ENCODE peak calls at places on chromosome 14, in four cellular contexts. R, T, A and I are unnamed samples. For H3K4me1, the result is how much of the 10 kb centered on the place peaks cover.

GRCh38 chr14:31582286-31582691 is 21.1 kb downstream of the NUBPL start:
- DNase-seq in R (no peak), T (peak), A (no peak), I (no peak)

GRCh38 chr14:99560946-99561683 is 42.9 kb downstream of the CCDC85C start:
- DNase-seq in R (peak), T (no peak), A (no peak), I (no peak)

GRCh38 chr14:66359500-66359899 is 126.7 kb upstream of the CCDC196 start:
- DNase-seq in R (peak), T (peak), A (no peak), I (peak)

GRCh38 chr14:68974759-68975347 is 4.2 kb downstream of the ACTN1 start:
- DNase-seq in R (no peak), T (no peak), A (no peak), I (no peak)

GRCh38 chr14:41302776-41303175 is 303.9 kb upstream of the LRFN5 start:
- DNase-seq in R (no peak), T (no peak), A (no peak), I (no peak)

GRCh38 chr14:96166475-96167223 is 38.0 kb upstream of the BDKRB2 start:
- DNase-seq in R (no peak), T (no peak), A (peak), I (no peak)

GRCh38 chr14:76763362-76764041 is 2.2 kb downstream of the VASH1 start:
- DNase-seq in R (no peak), T (peak), A (peak), I (no peak)

GRCh38 chr14:45246633-45247173 is 6.3 kb downstream of the MIS18BP1 start:
- DNase-seq in R (no peak), T (peak), A (no peak), I (no peak)

GRCh38 chr14:92551066-92551841 is 37.7 kb downstream of the RIN3 start:
- DNase-seq in R (no peak), T (no peak), A (no peak), I (no peak)

GRCh38 chr14:91899213-91899612 is 31.9 kb upstream of the TC2N start:
- DNase-seq in R (no peak), T (no peak), A (no peak), I (no peak)

GRCh38 chr14:99995700-99996356 is 69.4 kb upstream of the EVL start:
- DNase-seq in R (peak), T (peak), A (peak), I (peak)

GRCh38 chr14:66295386-66295785 is 190.8 kb upstream of the CCDC196 start:
- DNase-seq in R (no peak), T (no peak), A (no peak), I (no peak)

GRCh38 chr14:100241279-100241678 is 2.3 kb downstream of the YY1 start:
- DNase-seq in R (no peak), T (no peak), A (no peak), I (no peak)

GRCh38 chr14:105069887-105070759 is 4.9 kb upstream of the GPR132 start:
- DNase-seq in R (no peak), T (no peak), A (peak), I (no peak)

GRCh38 chr14:29654910-29655590 is 272.6 kb downstream of the PRKD1 start:
- DNase-seq in R (no peak), T (peak), A (no peak), I (no peak)

GRCh38 chr14:89366580-89367448 is 50.2 kb downstream of the FOXN3 start:
- DNase-seq in R (no peak), T (no peak), A (no peak), I (no peak)

GRCh38 chr14:95304342-95304741 is 15.4 kb downstream of the CLMN start:
- DNase-seq in R (no peak), T (no peak), A (no peak), I (no peak)

GRCh38 chr14:75523771-75524171 is 1.5 kb downstream of the BATF start:
- DNase-seq in R (no peak), T (no peak), A (no peak), I (no peak)

GRCh38 chr14:28515571-28515970 is 251.0 kb upstream of the FOXG1 start:
- DNase-seq in R (no peak), T (peak), A (no peak), I (no peak)

GRCh38 chr14:28756896-28757570 is 9.6 kb upstream of the FOXG1 start:
- DNase-seq in R (peak), T (peak), A (no peak), I (no peak)

GRCh38 chr14:91146661-91147060 is 32.8 kb downstream of the DGLUCY start:
- DNase-seq in R (no peak), T (no peak), A (no peak), I (no peak)

GRCh38 chr14:40188006-40188405 is 755.8 kb upstream of the FBXO33 start:
- DNase-seq in R (no peak), T (peak), A (no peak), I (no peak)

GRCh38 chr14:92506230-92506629 is 7.4 kb upstream of the RIN3 start:
- DNase-seq in R (no peak), T (no peak), A (peak), I (no peak)

GRCh38 chr14:67461341-67461985 is 27.1 kb downstream of the TMEM229B start:
- DNase-seq in R (no peak), T (no peak), A (no peak), I (no peak)

GRCh38 chr14:87045241-87045640 is 947.7 kb downstream of the GALC start:
- DNase-seq in R (no peak), T (peak), A (no peak), I (no peak)

GRCh38 chr14:95326987-95327386 is 7.3 kb upstream of the CLMN start:
- DNase-seq in R (no peak), T (no peak), A (no peak), I (no peak)

GRCh38 chr14:36570065-36570464 is 12.3 kb downstream of the NKX2-8 start:
- DNase-seq in R (no peak), T (no peak), A (no peak), I (no peak)

GRCh38 chr14:30580616-30581282 is 21.8 kb downstream of the G2E3 start:
- DNase-seq in R (no peak), T (peak), A (no peak), I (no peak)

GRCh38 chr14:100816950-100817901 is 8.7 kb upstream of the MEG3 start:
- DNase-seq in R (no peak), T (no peak), A (peak), I (no peak)

GRCh38 chr14:68364823-68365222 is 428.0 kb downstream of the ZFP36L1 start:
- DNase-seq in R (no peak), T (peak), A (no peak), I (no peak)

GRCh38 chr14:80638620-80639215 is 302.8 kb downstream of the CEP128 start:
- DNase-seq in R (no peak), T (peak), A (no peak), I (no peak)

GRCh38 chr14:101997429-101998336 is 33.3 kb downstream of the DYNC1H1 start:
- DNase-seq in R (peak), T (no peak), A (no peak), I (no peak)

GRCh38 chr14:36660736-36661505 is 739 bp upstream of the PAX9 start:
- DNase-seq in R (no peak), T (no peak), A (no peak), I (no peak)

GRCh38 chr14:104158827-104159798 is 20.7 kb downstream of the KIF26A start:
- DNase-seq in R (peak), T (no peak), A (no peak), I (no peak)

GRCh38 chr14:103019236-103019635 is 38.1 kb downstream of the CDC42BPB start:
- DNase-seq in R (no peak), T (no peak), A (peak), I (no peak)

GRCh38 chr14:105419055-105419304 is 647 bp upstream of the MTA1 start:
- DNase-seq in R (no peak), T (no peak), A (no peak), I (no peak)

GRCh38 chr14:78424311-78424710 is 254.1 kb downstream of the NRXN3 start:
- DNase-seq in R (no peak), T (no peak), A (no peak), I (no peak)

GRCh38 chr14:104290058-104290667 is 151.8 kb downstream of the KIF26A start:
- DNase-seq in R (peak), T (no peak), A (no peak), I (no peak)

GRCh38 chr14:103091041-103091882 is 3.3 kb upstream of the EXOC3L4 start:
- DNase-seq in R (peak), T (peak), A (peak), I (peak)

DNA sequence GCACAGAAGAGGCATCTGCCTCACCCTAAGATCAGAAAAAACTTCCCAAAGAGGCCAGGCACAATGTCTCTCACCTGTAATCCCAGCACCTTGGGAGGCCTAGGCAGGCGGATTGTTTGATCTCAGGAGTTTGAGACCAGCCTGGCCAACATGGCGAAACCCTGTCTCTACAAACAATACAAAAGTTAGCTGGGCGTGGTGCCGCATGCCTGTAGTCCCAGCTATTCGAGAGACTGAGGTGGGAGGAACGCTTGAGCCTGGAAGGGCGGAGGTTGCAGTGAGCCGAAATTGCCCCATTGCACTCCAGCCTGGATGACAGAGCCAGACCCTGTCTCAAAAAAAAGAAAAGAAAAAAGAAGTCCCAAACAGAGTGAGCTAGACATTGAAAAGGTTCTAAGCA is 4.5 kb downstream of the ZBTB1 start:
- DNase-seq in R (no peak), T (no peak), A (no peak), I (no peak)
- H3K27ac ChIP-seq in R (no peak), T (no peak), A (peak), I (peak)

GRCh38 chr14:50529288-50530179 is 2.8 kb downstream of the MAP4K5 start:
- DNase-seq in R (no peak), T (peak), A (no peak), I (no peak)
- H3K4me3 ChIP-seq in R (peak), T (peak), A (no peak), I (peak)

GRCh38 chr14:58131386-58131785 is 20.6 kb downstream of the ARMH4 start:
- DNase-seq in R (no peak), T (peak), A (no peak), I (no peak)
- H3K4me1 ChIP-seq in R (under half), T (under half), A (under half), I (under half)

GRCh38 chr14:23361320-23361719 is 3.7 kb downstream of the EFS start:
- DNase-seq in R (no peak), T (peak), A (no peak), I (no peak)
- H3K27ac ChIP-seq in R (no peak), T (no peak), A (no peak), I (no peak)

DNA sequence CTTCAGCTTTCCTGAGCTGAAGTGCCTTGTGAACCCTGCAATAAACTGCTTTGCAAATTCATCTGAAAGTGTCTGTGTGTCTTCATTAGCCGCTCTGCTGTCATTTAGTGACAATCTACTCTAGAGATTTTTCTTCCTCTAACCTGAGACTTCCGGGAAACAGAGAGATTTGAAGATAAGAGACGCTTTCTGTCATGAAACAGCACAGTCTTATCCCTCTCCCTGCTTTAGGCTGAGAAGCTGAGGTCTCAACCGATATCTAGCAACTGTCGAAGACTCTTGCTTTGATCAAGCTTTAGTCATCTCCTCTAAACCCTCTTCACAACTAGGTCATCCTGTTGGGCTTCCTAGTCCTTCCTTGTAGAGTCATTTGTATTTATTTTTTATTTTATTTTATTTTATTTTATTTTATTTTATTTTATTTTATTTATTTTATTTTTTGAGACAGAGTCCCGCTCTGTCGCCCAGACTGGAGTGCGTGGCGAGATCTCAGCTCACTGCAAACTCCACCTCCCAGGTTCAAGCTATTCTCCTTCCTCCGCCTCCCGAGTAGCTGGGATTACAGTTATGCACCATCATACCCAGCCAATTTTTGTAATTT is 1.2 kb downstream of the RNASE2 start:
- DNase-seq in R (no peak), T (no peak), A (no peak), I (peak)
- H3K4me3 ChIP-seq in R (no peak), T (no peak), A (no peak), I (no peak)

GRCh38 chr14:71139058-71139946 is 232.0 kb downstream of the PCNX1 start:
- DNase-seq in R (peak), T (peak), A (peak), I (peak)

GRCh38 chr14:71141701-71142374 is 234.6 kb downstream of the PCNX1 start:
- DNase-seq in R (no peak), T (peak), A (no peak), I (no peak)

GRCh38 chr14:71142375-71143038 is 235.2 kb downstream of the PCNX1 start:
- DNase-seq in R (no peak), T (peak), A (no peak), I (peak)

GRCh38 chr14:71140157-71140556 is 232.9 kb downstream of the PCNX1 start:
- DNase-seq in R (no peak), T (no peak), A (no peak), I (no peak)

DNA sequence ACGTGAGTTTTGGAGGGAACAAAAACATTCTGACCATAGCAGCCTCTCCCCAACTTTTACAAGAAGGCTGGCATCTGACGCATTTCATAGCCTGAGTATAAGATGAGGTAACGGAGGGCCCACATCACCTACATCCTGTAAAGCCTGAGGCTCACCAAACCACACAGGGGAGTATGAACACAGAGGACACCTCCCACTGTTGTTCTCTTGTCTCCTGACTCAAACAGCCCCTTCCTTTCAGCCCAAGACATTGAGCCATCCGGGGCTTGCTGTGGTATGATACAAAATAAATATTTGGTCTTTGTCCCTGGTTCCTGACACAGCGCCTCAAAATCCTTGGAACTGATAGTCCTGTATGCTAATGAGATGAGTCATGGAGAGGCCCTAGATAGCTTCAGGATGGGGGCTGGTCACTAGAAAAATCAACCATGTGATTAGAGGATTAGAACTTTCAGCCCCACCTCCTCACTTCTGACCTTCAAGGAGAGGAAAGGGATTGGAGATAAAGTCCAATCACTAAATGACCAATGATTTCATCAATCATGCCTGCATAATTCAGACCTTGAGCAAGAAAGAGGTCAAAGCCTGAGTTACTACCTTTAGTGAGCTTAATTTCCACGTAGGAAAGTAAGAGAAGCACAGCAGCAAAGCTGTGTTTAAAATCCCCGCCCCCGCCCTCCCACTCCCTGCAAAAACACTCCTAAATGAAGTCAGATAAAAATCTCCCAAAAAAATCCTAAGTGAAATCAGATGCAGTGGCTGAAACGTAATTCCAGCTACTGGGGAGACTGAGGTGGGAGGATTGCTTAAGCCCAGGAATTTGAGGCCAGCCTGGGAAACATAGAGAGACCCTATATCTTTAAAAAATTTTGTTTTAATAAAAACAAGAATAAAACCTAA is 236.4 kb downstream of the PCNX1 start:
- DNase-seq in R (no peak), T (peak), A (no peak), I (peak)
- H3K4me1 ChIP-seq in R (under half), T (under half), A (under half), I (under half)

GRCh38 chr14:34554540-34555250 is 15.2 kb upstream of the EAPP start:
- DNase-seq in R (peak), T (no peak), A (peak), I (peak)
- H3K27ac ChIP-seq in R (peak), T (no peak), A (peak), I (no peak)